ENCODE peak calls at places on chromosome 15, in five cellular contexts. One of them, this sample, is unnamed.

GRCh38 chr15:40244961-40245523 is 6.2 kb downstream of the PAK6 start:
- DNase-seq in esophagus squamous epithelium: no peak
- DNase-seq in cardiac fibroblast: no peak
- DNase-seq in BE2C: no peak
- DNase-seq in left ventricle myocardium inferior: no peak
- DNase-seq in this sample: no peak

GRCh38 chr15:42772901-42773300 is 36.0 kb upstream of the CDAN1 start:
- DNase-seq in left ventricle myocardium inferior: no peak
- DNase-seq in esophagus squamous epithelium: no peak
- DNase-seq in cardiac fibroblast: no peak
- DNase-seq in BE2C: no peak
- DNase-seq in this sample: no peak

GRCh38 chr15:71802770-71803169 is 7.6 kb upstream of the NR2E3 start:
- DNase-seq in esophagus squamous epithelium: no peak
- DNase-seq in left ventricle myocardium inferior: no peak
- DNase-seq in cardiac fibroblast: no peak
- DNase-seq in BE2C: no peak
- DNase-seq in this sample: no peak

GRCh38 chr15:62500325-62500724 is 335.2 kb upstream of the C2CD4B start:
- DNase-seq in cardiac fibroblast: no peak
- DNase-seq in left ventricle myocardium inferior: no peak
- DNase-seq in esophagus squamous epithelium: no peak
- DNase-seq in BE2C: no peak
- DNase-seq in this sample: no peak

GRCh38 chr15:80512729-80513670 is 108.8 kb downstream of the ARNT2 start:
- DNase-seq in left ventricle myocardium inferior: no peak
- DNase-seq in esophagus squamous epithelium: no peak
- DNase-seq in cardiac fibroblast: peak
- DNase-seq in BE2C: no peak
- DNase-seq in this sample: peak

GRCh38 chr15:64825081-64825430 is 391 bp downstream of the PIF1 start:
- DNase-seq in BE2C: peak
- DNase-seq in cardiac fibroblast: no peak
- DNase-seq in esophagus squamous epithelium: no peak
- DNase-seq in left ventricle myocardium inferior: no peak
- DNase-seq in this sample: no peak

GRCh38 chr15:87959080-87959479 is 297.5 kb downstream of the NTRK3 start:
- DNase-seq in esophagus squamous epithelium: no peak
- DNase-seq in cardiac fibroblast: no peak
- DNase-seq in BE2C: no peak
- DNase-seq in left ventricle myocardium inferior: no peak
- DNase-seq in this sample: no peak

GRCh38 chr15:77975332-77976119 is 102.0 kb downstream of the TBC1D2B start:
- DNase-seq in cardiac fibroblast: no peak
- DNase-seq in BE2C: peak
- DNase-seq in left ventricle myocardium inferior: peak
- DNase-seq in esophagus squamous epithelium: no peak
- DNase-seq in this sample: no peak

GRCh38 chr15:93166675-93167074 is 77.7 kb upstream of the RGMA start:
- DNase-seq in BE2C: no peak
- DNase-seq in left ventricle myocardium inferior: no peak
- DNase-seq in esophagus squamous epithelium: no peak
- DNase-seq in cardiac fibroblast: no peak
- DNase-seq in this sample: no peak

GRCh38 chr15:93072440-93073394 is 16.3 kb downstream of the RGMA start:
- DNase-seq in cardiac fibroblast: peak
- DNase-seq in esophagus squamous epithelium: no peak
- DNase-seq in BE2C: peak
- DNase-seq in left ventricle myocardium inferior: peak
- DNase-seq in this sample: peak

GRCh38 chr15:70528270-70528706 is 235.1 kb downstream of the UACA start:
- DNase-seq in esophagus squamous epithelium: no peak
- DNase-seq in left ventricle myocardium inferior: no peak
- DNase-seq in cardiac fibroblast: no peak
- DNase-seq in BE2C: no peak
- DNase-seq in this sample: no peak

GRCh38 chr15:77107531-77108355 is 36.8 kb upstream of the TSPAN3 start:
- DNase-seq in esophagus squamous epithelium: no peak
- DNase-seq in cardiac fibroblast: peak
- DNase-seq in left ventricle myocardium inferior: peak
- DNase-seq in BE2C: peak
- DNase-seq in this sample: peak

GRCh38 chr15:101362986-101363566 is 68.0 kb upstream of the SNRPA1 start:
- DNase-seq in cardiac fibroblast: no peak
- DNase-seq in BE2C: no peak
- DNase-seq in esophagus squamous epithelium: no peak
- DNase-seq in left ventricle myocardium inferior: no peak
- DNase-seq in this sample: no peak

GRCh38 chr15:39801641-39802309 is 19.1 kb upstream of the FSIP1 start:
- DNase-seq in esophagus squamous epithelium: no peak
- DNase-seq in BE2C: peak
- DNase-seq in left ventricle myocardium inferior: no peak
- DNase-seq in cardiac fibroblast: peak
- DNase-seq in this sample: no peak

GRCh38 chr15:92650256-92650655 is 5.3 kb downstream of the FAM174B start:
- DNase-seq in cardiac fibroblast: no peak
- DNase-seq in left ventricle myocardium inferior: no peak
- DNase-seq in esophagus squamous epithelium: no peak
- DNase-seq in BE2C: no peak
- DNase-seq in this sample: no peak

GRCh38 chr15:84819291-84819768 is 2.2 kb downstream of the ALPK3 start:
- DNase-seq in BE2C: peak
- DNase-seq in left ventricle myocardium inferior: peak
- DNase-seq in cardiac fibroblast: no peak
- DNase-seq in esophagus squamous epithelium: no peak
- DNase-seq in this sample: no peak

GRCh38 chr15:42171122-42171521 is 14.7 kb upstream of the PLA2G4F start:
- DNase-seq in cardiac fibroblast: no peak
- DNase-seq in esophagus squamous epithelium: no peak
- DNase-seq in left ventricle myocardium inferior: no peak
- DNase-seq in BE2C: no peak
- DNase-seq in this sample: no peak

GRCh38 chr15:79208179-79208578 is 74.3 kb upstream of the ANKRD34C start:
- DNase-seq in esophagus squamous epithelium: no peak
- DNase-seq in cardiac fibroblast: no peak
- DNase-seq in BE2C: no peak
- DNase-seq in left ventricle myocardium inferior: no peak
- DNase-seq in this sample: no peak
- TF ChIP-seq CTCF in esophagus squamous epithelium: no peak
- TF ChIP-seq CTCF in cardiac fibroblast: no peak
- TF ChIP-seq CTCF in BE2C: peak
- TF ChIP-seq CTCF in left ventricle myocardium inferior: no peak
- TF ChIP-seq CTCF in this sample: no peak

DNA sequence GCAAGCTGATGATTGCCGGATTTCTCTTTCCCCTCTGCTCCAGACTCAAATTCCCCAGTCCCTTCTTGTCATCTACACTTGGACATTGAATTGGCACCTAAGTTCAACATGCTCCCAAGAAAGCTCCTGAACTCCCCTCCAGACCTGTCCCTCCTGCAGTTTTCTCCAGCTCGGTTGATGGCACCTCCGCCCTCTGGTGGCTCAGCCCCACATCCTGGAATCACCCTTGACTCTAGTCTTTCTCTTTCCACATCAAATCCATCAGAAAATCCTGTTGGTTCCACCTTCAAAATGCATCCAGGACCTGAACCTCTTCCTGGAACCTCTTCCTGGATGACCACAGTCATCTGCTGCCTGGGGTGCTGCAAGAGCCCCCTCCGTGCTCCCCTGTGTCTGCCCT is 60.1 kb downstream of the RASGRF1 start:
- DNase-seq in left ventricle myocardium inferior: no peak
- DNase-seq in esophagus squamous epithelium: no peak
- DNase-seq in BE2C: no peak
- DNase-seq in cardiac fibroblast: no peak
- DNase-seq in this sample: no peak
- TF ChIP-seq CTCF in left ventricle myocardium inferior: no peak
- TF ChIP-seq CTCF in esophagus squamous epithelium: no peak
- TF ChIP-seq CTCF in BE2C: no peak
- TF ChIP-seq CTCF in cardiac fibroblast: no peak
- TF ChIP-seq CTCF in this sample: no peak

DNA sequence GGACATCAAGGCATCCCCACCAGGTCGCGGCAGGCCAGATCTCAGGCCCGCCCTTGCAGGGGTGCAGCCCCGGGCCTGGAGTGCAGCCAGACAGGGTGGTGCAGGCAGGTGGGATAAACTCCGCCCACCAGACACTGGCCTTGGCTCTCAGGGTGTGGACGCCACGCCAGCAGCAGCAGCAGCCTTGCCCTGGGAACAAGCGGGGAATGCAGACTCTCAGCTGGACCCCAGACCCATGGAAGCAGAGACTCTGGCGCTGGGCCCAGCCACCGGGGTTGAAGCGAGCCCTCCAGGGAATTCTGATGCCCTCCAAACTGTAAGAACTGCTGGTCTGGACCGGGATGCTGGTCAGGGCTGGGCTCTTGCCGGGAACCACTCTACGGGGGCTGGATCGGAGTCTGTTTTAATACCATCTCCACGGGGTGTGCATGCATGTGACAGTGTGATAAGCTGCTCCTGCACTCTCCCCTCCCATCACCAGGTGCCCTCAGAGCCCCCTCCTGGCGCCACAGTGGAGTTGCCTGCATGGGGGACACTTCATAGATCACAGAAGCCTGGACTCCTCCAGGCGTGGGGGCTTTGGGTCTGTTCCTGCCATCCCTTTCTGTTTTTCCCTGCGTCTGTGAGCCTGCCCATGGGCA is 142.7 kb downstream of the NSMCE3 start:
- DNase-seq in left ventricle myocardium inferior: peak
- DNase-seq in esophagus squamous epithelium: no peak
- DNase-seq in BE2C: peak
- DNase-seq in cardiac fibroblast: no peak
- DNase-seq in this sample: no peak
- TF ChIP-seq CTCF in left ventricle myocardium inferior: no peak
- TF ChIP-seq CTCF in esophagus squamous epithelium: no peak
- TF ChIP-seq CTCF in BE2C: peak
- TF ChIP-seq CTCF in cardiac fibroblast: no peak
- TF ChIP-seq CTCF in this sample: no peak

GRCh38 chr15:61390138-61390537 is 161.0 kb upstream of the RORA start:
- DNase-seq in left ventricle myocardium inferior: no peak
- DNase-seq in BE2C: no peak
- DNase-seq in cardiac fibroblast: peak
- DNase-seq in esophagus squamous epithelium: no peak
- DNase-seq in this sample: peak

GRCh38 chr15:61389334-61390028 is 160.4 kb upstream of the RORA start:
- DNase-seq in cardiac fibroblast: no peak
- DNase-seq in left ventricle myocardium inferior: no peak
- DNase-seq in esophagus squamous epithelium: no peak
- DNase-seq in BE2C: no peak
- DNase-seq in this sample: no peak

GRCh38 chr15:61396235-61396927 is 167.3 kb upstream of the RORA start:
- DNase-seq in esophagus squamous epithelium: no peak
- DNase-seq in cardiac fibroblast: no peak
- DNase-seq in BE2C: no peak
- DNase-seq in left ventricle myocardium inferior: no peak
- DNase-seq in this sample: no peak

GRCh38 chr15:61393949-61394348 is 164.8 kb upstream of the RORA start:
- DNase-seq in BE2C: no peak
- DNase-seq in esophagus squamous epithelium: no peak
- DNase-seq in left ventricle myocardium inferior: no peak
- DNase-seq in cardiac fibroblast: peak
- DNase-seq in this sample: no peak

DNA sequence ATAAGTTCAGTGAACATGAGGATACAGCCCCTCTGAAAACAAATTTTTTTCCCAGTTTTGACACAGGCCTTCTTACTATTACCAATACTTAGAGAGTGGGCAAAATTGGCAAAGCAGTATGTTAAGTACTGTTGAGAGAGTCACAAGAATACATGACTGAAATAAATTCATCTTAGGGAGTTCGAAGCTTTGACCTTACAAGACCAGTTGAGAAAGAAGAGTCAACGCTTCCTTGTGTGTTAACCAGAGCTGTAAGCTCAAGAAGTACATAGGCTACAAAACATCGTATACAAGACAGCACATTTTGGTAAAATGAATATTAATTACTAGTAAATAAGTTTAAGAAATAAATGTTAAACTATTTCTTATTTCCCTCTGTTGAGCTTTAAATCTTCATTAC is 164.4 kb upstream of the RORA start:
- DNase-seq in left ventricle myocardium inferior: no peak
- DNase-seq in esophagus squamous epithelium: no peak
- DNase-seq in cardiac fibroblast: no peak
- DNase-seq in BE2C: no peak
- DNase-seq in this sample: no peak
- TF ChIP-seq CTCF in left ventricle myocardium inferior: no peak
- TF ChIP-seq CTCF in esophagus squamous epithelium: no peak
- TF ChIP-seq CTCF in cardiac fibroblast: no peak
- TF ChIP-seq CTCF in BE2C: no peak
- TF ChIP-seq CTCF in this sample: no peak

This sample was measured in AG10803.